ENCODE peak calls at places on chromosomes 5 and 9, in five cellular contexts. A is PC-3, M is neural crest cell, G is progenitor cell of endocrine pancreas, T is uterus. H is an unnamed sample.
A peak's percentile ranks its signal among the peaks of the same experiment; 100 is the strongest.

GRCh38 chr5:41925555-41925946 is 470 bp downstream of the FBXO4 start:
- DNase-seq in T (peak; percentile 31), G (no peak), A (peak; percentile 58), M (peak; percentile 14), H (peak; percentile 29)

GRCh38 chr5:134145061-134145757 is 30.7 kb downstream of the TCF7 start:
- DNase-seq in T (no peak), A (no peak), G (no peak), M (no peak), H (no peak)

GRCh38 chr5:179890751-179891682 is 16.7 kb downstream of the TBC1D9B start:
- DNase-seq in G (no peak), A (no peak), T (no peak), M (no peak), H (no peak)

GRCh38 chr5:10248378-10249260 is 1.1 kb downstream of the ATPSCKMT start:
- DNase-seq in A (peak; percentile 44), G (no peak), T (no peak), M (no peak), H (no peak)

GRCh38 chr9:89273528-89274279 is 37.3 kb upstream of the CKS2 start:
- DNase-seq in T (no peak), A (no peak), G (no peak), M (no peak), H (no peak)

GRCh38 chr9:133877327-133877726 is 114.8 kb downstream of the VAV2 start:
- DNase-seq in G (no peak), M (no peak), A (no peak), T (no peak), H (no peak)

GRCh38 chr5:66828551-66829421 is 232.6 kb downstream of the MAST4 start:
- DNase-seq in A (peak; percentile 47), M (peak; percentile 30), T (peak; percentile 82), G (peak; percentile 20), H (no peak)

GRCh38 chr5:160747963-160748362 is 104.0 kb downstream of the ATP10B start:
- DNase-seq in G (no peak), T (no peak), A (no peak), M (no peak), H (no peak)

GRCh38 chr9:10366171-10366779 is 246.5 kb downstream of the PTPRD start:
- DNase-seq in M (peak; percentile 12), A (peak; percentile 66), T (no peak), G (no peak), H (peak; percentile 7)

GRCh38 chr9:105309531-105309931 is 65.1 kb downstream of the SLC44A1 start:
- DNase-seq in T (no peak), M (no peak), A (no peak), G (no peak), H (no peak)

GRCh38 chr9:111926421-111926875 is 29.8 kb downstream of the UGCG start:
- DNase-seq in M (no peak), T (no peak), G (no peak), A (no peak), H (peak; percentile 78)

GRCh38 chr9:120440791-120441190 is 139.2 kb downstream of the CDK5RAP2 start:
- DNase-seq in M (no peak), T (no peak), G (no peak), A (no peak), H (no peak)

GRCh38 chr5:139808481-139809330 is 13.1 kb downstream of the PSD2 start:
- DNase-seq in A (peak; percentile 30), M (peak; percentile 47), G (peak; percentile 67), T (no peak), H (peak; percentile 71)

GRCh38 chr9:74861773-74862172 is 25.9 kb downstream of the TRPM6 start:
- DNase-seq in G (no peak), A (no peak), M (no peak), T (no peak), H (no peak)

GRCh38 chr5:99243111-99243510 is 314.3 kb upstream of the CHD1 start:
- DNase-seq in G (no peak), M (no peak), A (no peak), T (no peak), H (no peak)

GRCh38 chr5:67315082-67315801 is 118.6 kb upstream of the CD180 start:
- DNase-seq in M (no peak), A (peak; percentile 13), G (no peak), T (no peak), H (no peak)

GRCh38 chr5:84301535-84301934 is 83.1 kb downstream of the EDIL3 start:
- DNase-seq in M (no peak), G (no peak), A (peak; percentile 77), T (no peak), H (no peak)

GRCh38 chr9:69675563-69675962 is 3.4 kb upstream of the APBA1 start:
- DNase-seq in A (peak; percentile 11), G (no peak), M (no peak), T (no peak), H (no peak)

GRCh38 chr9:37262410-37262809 is 142.0 kb downstream of the ZCCHC7 start:
- DNase-seq in T (no peak), A (peak; percentile 39), G (no peak), M (peak; percentile 11), H (no peak)

GRCh38 chr9:130295945-130296782 is 30.6 kb downstream of the HMCN2 start:
- DNase-seq in G (no peak), A (no peak), T (no peak), M (no peak), H (no peak)

GRCh38 chr9:74497750-74498615 is 848 bp downstream of the RORB start:
- DNase-seq in A (no peak), M (peak; percentile 9), G (no peak), T (no peak), H (peak; percentile 24)

GRCh38 chr9:17389026-17389425 is 189.8 kb upstream of the SH3GL2 start:
- DNase-seq in A (no peak), T (no peak), M (no peak), G (no peak), H (no peak)

GRCh38 chr5:142107729-142108431 is 699 bp upstream of the NDFIP1 start:
- DNase-seq in T (no peak), M (no peak), G (no peak), A (no peak), H (no peak)

GRCh38 chr9:135926402-135927194 is 19.3 kb upstream of the CAMSAP1 start:
- DNase-seq in A (peak; percentile 95), G (no peak), T (no peak), M (peak; percentile 11), H (peak; percentile 51)

GRCh38 chr9:18189876-18190670 is 283.9 kb upstream of the ADAMTSL1 start:
- DNase-seq in A (no peak), T (no peak), G (no peak), M (no peak), H (no peak)

GRCh38 chr5:38590846-38591245 is 34.4 kb upstream of the LIFR start:
- DNase-seq in A (no peak), G (no peak), M (no peak), T (no peak), H (no peak)

GRCh38 chr5:148427370-148428042 is 43.7 kb downstream of the FBXO38 start:
- DNase-seq in G (no peak), T (no peak), M (no peak), A (no peak), H (no peak)

GRCh38 chr9:38065369-38066075 is 3.5 kb downstream of the SHB start:
- DNase-seq in T (no peak), A (no peak), G (no peak), M (no peak), H (peak; percentile 66)

GRCh38 chr5:124034963-124035362 is 523.0 kb downstream of the CSNK1G3 start:
- DNase-seq in T (no peak), G (no peak), M (no peak), A (no peak), H (peak; percentile 43)

DNA sequence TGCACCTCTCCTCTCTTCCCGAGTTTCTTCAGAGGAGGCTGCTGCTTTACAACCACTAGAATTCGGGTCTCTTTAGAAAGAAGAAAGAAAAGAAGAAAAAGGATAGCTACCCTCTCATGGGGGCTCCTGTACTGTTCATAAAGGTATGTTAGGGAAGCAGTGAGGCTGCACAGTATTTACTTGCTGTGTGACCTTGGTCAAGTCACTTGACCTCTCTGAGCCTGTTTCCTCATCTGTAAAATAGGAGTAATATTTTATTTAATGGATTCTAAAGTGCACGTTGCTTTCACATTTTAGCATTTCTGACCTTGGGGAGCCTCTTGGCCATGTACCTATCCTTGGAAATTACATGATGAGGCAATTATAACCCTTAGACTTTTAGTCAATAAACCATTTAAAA is 88.8 kb downstream of the SETX start:
- DNase-seq in T (no peak), G (no peak), A (no peak), M (no peak), H (no peak)
- TF ChIP-seq CTCF in T (no peak), G (no peak), A (no peak), M (no peak), H (no peak)

GRCh38 chr5:75152861-75153260 is 83.8 kb downstream of the ANKRD31 start:
- DNase-seq in A (peak; percentile 73), G (no peak), T (no peak), M (no peak), H (no peak)

DNA sequence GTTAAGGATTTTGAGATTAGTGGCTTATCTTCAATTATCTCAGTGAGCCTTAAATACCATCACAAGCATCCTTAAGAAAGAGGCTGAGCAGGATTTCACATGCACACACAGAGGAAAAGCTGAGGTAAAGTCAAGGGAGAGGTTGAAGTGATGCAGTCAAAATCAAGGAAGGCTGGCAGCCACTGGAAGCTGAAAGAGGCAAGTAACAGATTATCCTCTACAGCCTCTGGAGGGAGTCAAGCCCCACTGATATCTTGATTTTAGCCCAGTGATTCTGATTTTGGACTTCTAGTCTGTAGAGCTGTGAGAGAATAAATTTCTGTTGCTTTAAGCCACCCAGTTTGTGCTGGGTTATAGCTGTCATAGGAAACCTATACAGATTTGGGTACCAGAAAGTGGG is 80.1 kb downstream of the ANKRD31 start:
- DNase-seq in A (peak; percentile 19), T (no peak), G (no peak), M (no peak), H (no peak)
- TF ChIP-seq CTCF in A (peak; percentile 27), T (no peak), G (no peak), M (peak; percentile 29), H (no peak)

GRCh38 chr5:32474201-32474854 is 29.8 kb upstream of the ZFR start:
- DNase-seq in A (no peak), T (no peak), G (no peak), M (no peak), H (no peak)

GRCh38 chr5:32476891-32477290 is 32.4 kb upstream of the ZFR start:
- DNase-seq in T (no peak), M (no peak), A (no peak), G (no peak), H (no peak)

GRCh38 chr5:32473072-32473471 is 28.5 kb upstream of the ZFR start:
- DNase-seq in T (no peak), A (no peak), M (no peak), G (no peak), H (no peak)

GRCh38 chr5:32475338-32476097 is 31.0 kb upstream of the ZFR start:
- DNase-seq in M (no peak), A (no peak), G (no peak), T (no peak), H (no peak)

GRCh38 chr5:32471784-32472183 is 27.2 kb upstream of the ZFR start:
- DNase-seq in G (no peak), A (no peak), M (no peak), T (no peak), H (no peak)
- TF ChIP-seq CTCF in G (no peak), A (peak; percentile 12), M (no peak), T (no peak), H (peak; percentile 6)

DNA sequence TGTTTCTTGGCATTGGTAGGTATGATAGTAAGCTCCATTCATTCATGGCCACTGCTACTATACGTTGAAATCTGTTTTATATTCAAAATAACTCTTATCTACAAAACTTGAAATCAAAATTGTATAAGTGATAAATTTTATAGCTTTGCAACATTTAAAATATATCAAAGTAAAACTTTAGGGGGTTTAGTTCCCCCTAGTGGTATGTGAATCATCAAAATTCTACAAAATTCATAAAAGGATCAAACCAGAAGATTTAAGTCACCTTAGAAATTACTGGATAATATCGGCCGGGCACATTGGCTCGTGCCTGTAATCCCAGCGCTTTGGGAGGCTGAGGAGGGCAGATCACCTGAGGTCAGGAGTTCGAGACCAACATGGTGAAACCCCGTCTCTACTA is 243.0 kb upstream of the CDH18 start:
- DNase-seq in T (no peak), A (peak; percentile 10), G (no peak), M (no peak), H (no peak)
- TF ChIP-seq CTCF in T (no peak), A (peak; percentile 42), G (peak; percentile 32), M (peak; percentile 20), H (no peak)

H was measured in GM10248.